ENCODE peak calls at places on chromosomes 5 and 9, in five cellular contexts. Y, E, B, P and A are unnamed samples. For H3K4me1 and H3K9me3, the result is how much of the 10 kb centered on the place peaks cover.

GRCh38 chr5:65062684-65063083 is 294.0 kb downstream of the CWC27 start:
- DNase-seq in Y (no peak), E (no peak), B (no peak), P (no peak), A (no peak)

GRCh38 chr5:4252322-4252721 is 656.7 kb downstream of the IRX1 start:
- DNase-seq in Y (no peak), E (no peak), B (no peak), P (no peak), A (no peak)

GRCh38 chr5:140821375-140822280 is at the start of gene PCDHA5:
- DNase-seq in Y (no peak), E (no peak), B (no peak), P (no peak), A (no peak)

GRCh38 chr9:112233769-112234168 is 58.7 kb upstream of the SUSD1 start:
- DNase-seq in Y (no peak), E (no peak), B (no peak), P (no peak), A (no peak)

GRCh38 chr5:79842006-79842881 is 148.8 kb downstream of the MTX3 start:
- DNase-seq in Y (no peak), E (no peak), B (no peak), P (no peak), A (no peak)

GRCh38 chr9:112705773-112706427 is 12.0 kb downstream of the INIP start:
- DNase-seq in Y (peak), E (no peak), B (no peak), P (peak), A (no peak)

GRCh38 chr9:128636024-128636390 is 20.6 kb downstream of the DYNC2I2 start:
- DNase-seq in Y (peak), E (peak), B (peak), P (peak), A (peak)

GRCh38 chr9:88976186-88976887 is 14.9 kb upstream of the S1PR3 start:
- DNase-seq in Y (no peak), E (peak), B (no peak), P (no peak), A (no peak)

GRCh38 chr9:120761011-120761410 is 32.2 kb downstream of the FBXW2 start:
- DNase-seq in Y (no peak), E (no peak), B (no peak), P (no peak), A (no peak)
- H3K4me1 ChIP-seq in Y (under half), E (under half), B (under half), P (under half), A (under half)

DNA sequence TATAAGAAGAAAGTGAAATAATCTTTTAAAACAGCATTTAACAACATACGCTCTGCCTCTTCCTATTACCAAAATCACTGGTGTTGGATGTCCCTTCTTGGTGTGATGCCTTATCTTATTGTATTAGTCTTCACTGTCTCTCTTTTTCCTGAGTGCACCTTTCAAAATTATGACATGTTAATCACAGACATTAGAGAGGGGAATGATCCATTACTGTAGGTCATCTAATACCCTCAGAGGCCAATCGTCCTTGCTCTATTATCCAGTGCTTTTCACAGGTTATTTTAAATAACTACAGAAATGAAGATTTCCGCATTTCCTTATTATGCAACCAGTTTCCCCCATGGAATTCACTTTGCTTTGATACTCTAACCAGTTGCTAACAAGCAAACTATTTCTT is 1292.7 kb downstream of the MAT2B start:
- DNase-seq in Y (no peak), E (no peak), B (no peak), P (no peak), A (no peak)
- H3K9me3 ChIP-seq in Y (under half), E (under half), B (under half), P (under half), A (under half)

DNA sequence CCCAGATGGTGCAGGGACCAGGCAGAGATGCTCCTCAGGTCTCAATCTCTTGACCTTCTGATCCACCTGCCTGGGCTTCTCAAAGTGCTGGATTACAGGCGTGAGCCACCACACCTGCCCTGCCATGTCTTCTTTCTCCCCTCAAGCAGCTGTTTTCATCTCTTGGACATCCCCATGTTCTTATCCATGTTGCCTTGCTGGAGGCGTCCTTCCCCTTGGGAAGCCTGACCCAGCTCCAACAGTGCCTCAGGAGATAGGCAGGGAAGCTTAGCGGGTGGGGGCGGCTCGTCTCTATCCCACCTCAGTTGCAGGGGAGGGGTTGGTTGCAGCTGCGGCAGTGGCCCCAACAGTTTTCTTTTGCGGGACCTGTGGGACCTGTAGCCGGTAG is 24.7 kb upstream of the SPATA31E1 start:
- DNase-seq in Y (no peak), E (no peak), B (no peak), P (no peak), A (no peak)
- H3K27ac ChIP-seq in Y (no peak), E (no peak), B (no peak), P (no peak), A (no peak)

DNA sequence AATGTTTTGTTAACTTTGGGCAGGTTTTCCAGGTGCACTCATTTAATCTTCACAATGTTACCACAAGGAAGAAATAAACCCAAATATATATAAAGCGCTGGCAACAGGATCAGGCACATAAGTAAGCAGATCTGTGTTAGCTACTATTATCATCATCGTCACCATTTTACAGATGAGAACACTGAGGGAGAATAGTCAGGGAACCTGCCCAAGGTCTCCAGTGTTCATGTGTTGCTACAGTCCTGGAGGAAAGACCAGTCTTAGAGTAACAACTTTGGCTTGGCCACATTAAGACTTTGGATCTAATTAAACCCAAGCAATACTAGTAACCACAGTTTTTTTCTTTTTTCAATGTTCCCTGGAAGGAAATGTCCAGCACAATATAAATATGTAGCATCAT is 11.9 kb downstream of the NREP start:
- DNase-seq in Y (no peak), E (no peak), B (no peak), P (no peak), A (no peak)
- H3K4me1 ChIP-seq in Y (under half), E (under half), B (under half), P (under half), A (half or more)

GRCh38 chr5:132203916-132204315 is 23.7 kb downstream of the P4HA2 start:
- DNase-seq in Y (no peak), E (no peak), B (no peak), P (no peak), A (peak)

GRCh38 chr5:132202711-132203463 is 24.8 kb downstream of the P4HA2 start:
- DNase-seq in Y (no peak), E (no peak), B (no peak), P (no peak), A (peak)

GRCh38 chr5:132204736-132205135 is 22.9 kb downstream of the P4HA2 start:
- DNase-seq in Y (no peak), E (no peak), B (no peak), P (no peak), A (peak)

GRCh38 chr5:132204330-132204729 is 23.3 kb downstream of the P4HA2 start:
- DNase-seq in Y (no peak), E (no peak), B (no peak), P (no peak), A (peak)

DNA sequence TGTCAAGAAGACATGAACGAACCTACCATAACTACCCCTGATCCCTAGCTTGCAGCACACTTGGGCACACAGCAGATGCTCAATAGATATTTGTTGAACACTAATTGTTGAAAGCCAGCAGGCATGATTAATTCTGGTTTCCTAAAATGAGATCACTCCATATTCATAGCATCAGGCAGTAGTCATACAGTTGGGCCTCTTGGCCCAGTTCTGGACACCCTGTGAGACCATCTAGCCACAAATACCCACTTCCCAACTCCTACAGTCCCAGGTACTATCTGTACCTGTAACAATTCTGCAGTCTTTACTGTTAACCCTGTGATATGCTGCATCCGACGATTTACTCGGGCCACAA is 24.2 kb downstream of the P4HA2 start:
- DNase-seq in Y (no peak), E (no peak), B (no peak), P (no peak), A (no peak)
- H3K9me3 ChIP-seq in Y (under half), E (under half), B (under half), P (under half), A (under half)

DNA sequence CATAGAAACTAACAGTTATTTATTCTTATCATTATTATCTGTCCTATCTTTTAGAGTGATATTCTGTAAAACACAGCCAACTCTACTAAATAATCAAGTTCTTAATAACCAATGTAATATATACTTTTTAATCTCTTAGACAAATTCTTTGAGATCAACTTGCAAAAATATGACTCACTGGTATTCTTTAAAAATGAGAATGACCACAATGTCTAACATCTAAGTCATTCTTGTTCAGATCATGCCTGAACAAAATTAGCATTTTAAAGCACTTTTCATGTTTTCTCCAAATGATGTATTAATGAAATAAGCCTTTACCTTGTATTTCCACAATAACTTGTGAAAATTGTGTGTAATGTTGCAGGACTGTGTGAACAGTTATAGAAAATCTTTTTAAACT is 356.9 kb upstream of the RGMB start:
- DNase-seq in Y (no peak), E (no peak), B (no peak), P (no peak), A (no peak)
- H3K27ac ChIP-seq in Y (no peak), E (no peak), B (no peak), P (no peak), A (peak)